ENCODE peak calls at places on chromosome 15, in nine cellular contexts. W is choroid plexus epithelial cell; Y is epithelial cell of proximal tubule; H is B cell; Z is CD4-positive, alpha-beta T cell; A is endothelial cell of umbilical vein; Q is heart left ventricle; R is HCT116; C is uterus. X is an unnamed sample.

GRCh38 chr15:61871926-61872522 is 188.2 kb downstream of the VPS13C start:
- DNase-seq in A (peak; percentile 49), W (peak; percentile 50), Z (no peak), R (peak; percentile 12), Y (no peak), Q (no peak), H (peak; percentile 13), C (no peak), X (no peak)

GRCh38 chr15:26864664-26865191 is 2.1 kb upstream of the GABRA5 start:
- DNase-seq in R (no peak), A (peak; percentile 4), Z (no peak), C (no peak), Y (peak; percentile 10), Q (no peak), W (peak; percentile 61), H (no peak), X (no peak)

GRCh38 chr15:58229297-58229768 is 91.2 kb downstream of the AQP9 start:
- DNase-seq in A (no peak), R (no peak), C (no peak), Q (no peak), Y (no peak), Z (no peak), W (peak; percentile 23), H (no peak), X (no peak)

GRCh38 chr15:28907338-28907961 is 21.7 kb downstream of the APBA2 start:
- DNase-seq in W (no peak), H (no peak), Q (no peak), C (no peak), R (no peak), Y (no peak), Z (no peak), A (no peak), X (no peak)

GRCh38 chr15:80186066-80186465 is 33.3 kb downstream of the FAH start:
- DNase-seq in Z (no peak), W (no peak), H (no peak), C (no peak), Y (no peak), A (no peak), R (no peak), Q (no peak), X (no peak)

GRCh38 chr15:53193149-53193548 is 403.0 kb upstream of the ONECUT1 start:
- DNase-seq in C (no peak), W (peak; percentile 12), H (no peak), R (no peak), Y (peak; percentile 6), Q (no peak), Z (no peak), A (peak; percentile 3), X (no peak)

GRCh38 chr15:93997071-93997658 is 234.2 kb upstream of the MCTP2 start:
- DNase-seq in W (peak; percentile 35), H (peak; percentile 5), A (peak; percentile 6), R (peak; percentile 7), C (peak; percentile 31), Z (no peak), Q (no peak), Y (no peak), X (peak; percentile 26)

GRCh38 chr15:65384895-65385867 is 7.4 kb upstream of the IGDCC3 start:
- DNase-seq in Q (peak; percentile 82), R (peak; percentile 74), Y (peak; percentile 18), C (peak; percentile 90), H (peak; percentile 87), A (peak; percentile 82), Z (peak; percentile 81), W (peak; percentile 91), X (peak; percentile 91)

GRCh38 chr15:74345051-74345450 is 22.4 kb downstream of the CYP11A1 start:
- DNase-seq in C (no peak), R (no peak), H (no peak), Q (no peak), Z (no peak), Y (no peak), W (peak; percentile 40), A (peak; percentile 50), X (no peak)

GRCh38 chr15:78149805-78150751 is 916 bp downstream of the IDH3A start:
- DNase-seq in Y (no peak), H (no peak), Z (no peak), Q (no peak), C (no peak), A (peak; percentile 36), R (no peak), W (peak; percentile 22), X (no peak)

GRCh38 chr15:65752151-65752700 is 39.9 kb downstream of the DENND4A start:
- DNase-seq in Z (no peak), Q (no peak), A (no peak), W (peak; percentile 35), H (no peak), C (no peak), R (no peak), Y (no peak), X (no peak)

GRCh38 chr15:70505411-70505919 is 257.9 kb downstream of the UACA start:
- DNase-seq in C (no peak), W (peak; percentile 83), Q (no peak), R (peak; percentile 75), Y (peak; percentile 61), Z (no peak), H (no peak), A (peak; percentile 59), X (peak; percentile 68)

GRCh38 chr15:77702211-77702957 is 69.7 kb upstream of the LINGO1 start:
- DNase-seq in Z (no peak), A (peak; percentile 15), C (no peak), Y (peak; percentile 3), R (no peak), Q (no peak), H (no peak), W (peak; percentile 47), X (peak; percentile 58)

GRCh38 chr15:61702224-61703120 is 357.8 kb downstream of the VPS13C start:
- DNase-seq in Y (no peak), A (no peak), Z (no peak), R (no peak), Q (no peak), W (no peak), C (no peak), H (no peak), X (no peak)

GRCh38 chr15:77107068-77107467 is 36.2 kb upstream of the TSPAN3 start:
- DNase-seq in C (peak; percentile 49), H (no peak), A (no peak), Y (no peak), Q (peak; percentile 73), Z (no peak), W (peak; percentile 97), R (no peak), X (no peak)

GRCh38 chr15:64856429-64857145 is 14.9 kb downstream of the PLEKHO2 start:
- DNase-seq in Y (no peak), H (no peak), A (peak; percentile 57), Z (no peak), Q (peak; percentile 38), W (peak; percentile 57), C (peak; percentile 51), R (no peak), X (no peak)

GRCh38 chr15:74830868-74831267 is 4.4 kb downstream of the CPLX3 start:
- DNase-seq in Y (no peak), C (no peak), Q (peak; percentile 44), R (no peak), H (no peak), Z (no peak), W (no peak), A (no peak), X (no peak)

GRCh38 chr15:60346077-60346476 is 51.7 kb downstream of the ANXA2 start:
- DNase-seq in H (no peak), W (no peak), Z (no peak), A (no peak), R (no peak), Y (no peak), C (no peak), Q (no peak), X (no peak)

GRCh38 chr15:57537072-57537471 is 54.6 kb upstream of the MYZAP start:
- DNase-seq in C (peak; percentile 50), W (peak; percentile 39), Y (no peak), Z (no peak), A (peak; percentile 70), R (peak; percentile 10), H (no peak), Q (no peak), X (no peak)

DNA sequence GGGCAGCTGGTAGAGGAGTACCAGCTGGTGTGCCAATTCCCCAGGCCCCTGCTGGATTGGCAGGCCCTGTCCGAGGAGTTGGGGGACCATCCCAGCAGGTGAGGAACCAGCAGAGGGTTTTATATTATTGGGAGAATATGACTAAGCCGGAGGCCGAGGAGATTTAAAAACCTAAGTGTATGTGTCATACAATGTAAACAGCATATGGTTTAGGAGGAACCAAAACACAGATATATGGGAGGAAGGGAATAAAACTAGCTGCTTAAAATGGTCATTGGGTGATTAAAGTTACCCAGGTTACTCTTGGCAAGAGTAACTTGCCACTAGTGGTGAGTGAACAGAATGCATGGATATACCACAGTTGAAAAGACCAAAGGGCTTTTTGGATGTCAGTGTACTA is 22.1 kb downstream of the SNRPN start:
- DNase-seq in C (no peak), R (no peak), W (no peak), Z (no peak), A (no peak), H (no peak), Q (no peak), Y (no peak), X (no peak)
- TF ChIP-seq CTCF in C (no peak), R (no peak), W (no peak), Z (no peak), A (no peak), H (no peak), Q (no peak), Y (no peak), X (no peak)

DNA sequence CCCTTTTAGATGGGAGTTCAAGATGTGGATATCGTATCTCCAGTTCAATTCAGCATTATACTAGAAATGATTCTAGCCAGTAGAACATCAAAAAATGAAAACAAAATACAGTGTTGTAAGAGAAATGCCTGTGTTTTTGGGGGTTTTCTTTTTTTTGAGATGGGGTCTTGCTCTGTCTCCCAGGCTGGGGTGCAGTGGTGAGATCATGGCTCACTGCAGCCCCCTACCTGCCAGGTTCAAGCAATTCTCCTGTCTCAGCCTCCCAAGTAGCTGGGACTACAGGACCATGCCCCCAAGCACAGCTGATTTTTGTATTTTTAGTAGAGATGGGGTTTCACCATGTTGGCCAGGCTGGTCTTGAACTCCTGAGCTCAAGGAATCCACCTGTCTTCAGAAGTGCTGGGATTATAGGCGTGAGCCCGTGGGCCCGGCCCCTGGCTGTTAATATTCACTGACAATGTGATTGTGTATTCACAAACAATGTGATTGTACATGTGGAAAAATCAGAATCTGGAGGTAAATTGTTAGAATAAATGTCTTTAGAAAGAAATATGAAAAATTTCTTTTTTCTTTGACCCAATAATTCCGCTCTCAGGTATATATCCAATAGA is 59.0 kb downstream of the ARIH1 start:
- DNase-seq in Z (no peak), Y (no peak), C (no peak), A (no peak), W (peak; percentile 21), R (no peak), H (peak; percentile 49), Q (no peak), X (peak; percentile 28)
- TF ChIP-seq CTCF in Z (peak; percentile 77), Y (peak; percentile 50), C (no peak), A (peak; percentile 13), W (peak; percentile 59), R (no peak), H (peak; percentile 65), Q (peak; percentile 15), X (peak; percentile 50)

GRCh38 chr15:33309602-33310276 is 1.0 kb upstream of the RYR3 start:
- DNase-seq in W (peak; percentile 5), Q (peak; percentile 22), C (peak; percentile 59), Z (no peak), Y (no peak), A (no peak), R (no peak), H (no peak), X (no peak)
- TF ChIP-seq CTCF in W (peak; percentile 24), Q (no peak), C (peak; percentile 54), Z (no peak), Y (peak; percentile 70), A (no peak), R (peak; percentile 3), H (no peak), X (no peak)

GRCh38 chr15:43510230-43511011 is 7.0 kb upstream of the MAP1A start:
- DNase-seq in A (peak; percentile 98), Y (peak; percentile 59), W (peak; percentile 100), R (peak; percentile 93), Q (peak; percentile 99), Z (peak; percentile 91), C (peak; percentile 98), H (peak; percentile 99), X (peak; percentile 93)
- TF ChIP-seq CTCF in A (no peak), Y (no peak), W (peak; percentile 64), R (no peak), Q (peak; percentile 38), Z (no peak), C (no peak), H (peak; percentile 12), X (no peak)

X was measured in Calu3.